ENCODE peak calls at places on chromosomes 3 and 15, in ten cellular contexts. P is HL-60, N is fibroblast of lung, B is AG09309, Z is upper lobe of right lung, M is BE2C, W is BJ, X is GM23338, F is breast epithelium, L is mesendoderm. V is an unnamed sample.

GRCh38 chr3:11002456-11002855 is 9.9 kb downstream of the SLC6A1 start:
- DNase-seq in M (no peak), Z (no peak), P (no peak), W (no peak), N (no peak), F (no peak), B (no peak), L (no peak), X (no peak), V (no peak)

GRCh38 chr15:30953731-30954378 is 37.6 kb downstream of the MTMR10 start:
- DNase-seq in W (peak), F (no peak), M (no peak), Z (no peak), N (peak), X (no peak), P (peak), L (peak), B (peak), V (peak)

GRCh38 chr15:89812126-89812846 is 2.4 kb downstream of the ANPEP start:
- DNase-seq in W (no peak), F (peak), M (no peak), N (peak), B (no peak), Z (no peak), L (no peak), X (no peak), P (peak), V (no peak)

GRCh38 chr3:7328339-7328738 is 467.4 kb downstream of the GRM7 start:
- DNase-seq in F (no peak), X (no peak), W (no peak), B (no peak), M (no peak), P (no peak), L (no peak), N (no peak), Z (no peak), V (no peak)

GRCh38 chr15:60591491-60592385 is 112.8 kb upstream of the ICE2 start:
- DNase-seq in M (peak), F (peak), Z (peak), W (no peak), P (no peak), L (peak), B (no peak), N (peak), X (peak), V (no peak)

GRCh38 chr15:93524432-93524831 is 435.4 kb upstream of the RGMA start:
- DNase-seq in W (no peak), X (no peak), M (no peak), N (no peak), F (no peak), P (no peak), L (no peak), Z (no peak), B (no peak), V (no peak)

GRCh38 chr3:173399001-173399400 is 1.5 kb downstream of the NLGN1 start:
- DNase-seq in Z (no peak), N (no peak), W (no peak), F (no peak), M (no peak), B (no peak), X (no peak), L (no peak), P (no peak), V (no peak)

GRCh38 chr3:124492824-124493223 is 237.4 kb upstream of the UMPS start:
- DNase-seq in P (no peak), W (no peak), M (peak), N (peak), F (peak), X (peak), Z (no peak), L (peak), B (no peak), V (no peak)

GRCh38 chr3:64342940-64343691 is 117.8 kb upstream of the PRICKLE2 start:
- DNase-seq in P (no peak), L (peak), M (no peak), X (peak), Z (no peak), F (no peak), N (peak), B (peak), W (no peak), V (peak)

GRCh38 chr3:156474560-156475389 is 80.1 kb downstream of the SSR3 start:
- DNase-seq in W (no peak), L (peak), P (no peak), Z (no peak), X (peak), N (peak), B (no peak), M (peak), F (no peak), V (no peak)

GRCh38 chr3:189664311-189664710 is 33.1 kb downstream of the TP63 start:
- DNase-seq in P (peak), F (no peak), M (no peak), L (peak), Z (no peak), X (no peak), B (peak), W (peak), N (peak), V (peak)

GRCh38 chr3:46406786-46407611 is at the start of the genes CCR5AS and CCRL2:
- DNase-seq in B (no peak), Z (peak), X (no peak), P (peak), W (no peak), F (no peak), N (peak), L (peak), M (no peak), V (no peak)
- H3K4me3 ChIP-seq in B (peak), Z (peak), X (no peak), P (no peak), W (no peak), F (peak), N (peak), L (no peak), M (no peak), V (no peak)

DNA sequence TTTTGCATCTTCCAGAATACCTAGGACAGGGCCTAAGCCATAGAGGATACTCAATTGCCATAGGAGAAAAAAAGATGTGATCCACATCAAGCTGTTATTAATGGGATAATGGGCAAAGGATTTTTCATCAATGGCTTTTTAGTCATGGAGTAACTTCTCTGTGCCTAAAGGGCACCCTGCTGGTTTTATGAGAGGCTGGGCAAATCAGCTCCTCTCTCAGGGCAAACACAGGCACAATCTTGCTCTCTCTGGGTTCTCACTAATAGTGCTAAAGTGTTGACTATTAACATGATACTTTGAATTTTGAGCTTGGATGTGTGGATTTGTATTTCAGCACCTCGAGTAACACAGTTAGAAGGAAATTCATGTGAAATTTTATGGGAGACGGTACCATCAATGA is 67.6 kb downstream of the GHSR start:
- DNase-seq in N (no peak), M (no peak), X (no peak), P (no peak), W (no peak), B (no peak), L (no peak), F (no peak), Z (no peak), V (no peak)
- H3K4me3 ChIP-seq in N (no peak), M (no peak), X (no peak), P (no peak), W (no peak), B (no peak), L (no peak), F (no peak), Z (no peak), V (no peak)

GRCh38 chr15:52796742-52797515 is 6.8 kb upstream of the ONECUT1 start:
- DNase-seq in L (no peak), N (no peak), M (no peak), Z (no peak), P (no peak), X (no peak), W (no peak), F (no peak), B (no peak), V (no peak)

GRCh38 chr15:52797625-52798501 is 7.7 kb upstream of the ONECUT1 start:
- DNase-seq in Z (no peak), X (peak), L (peak), W (no peak), B (no peak), P (no peak), N (no peak), M (no peak), F (no peak), V (no peak)

GRCh38 chr15:52795464-52796227 is 5.5 kb upstream of the ONECUT1 start:
- DNase-seq in W (no peak), X (peak), N (no peak), P (no peak), Z (no peak), L (no peak), B (no peak), M (no peak), F (no peak), V (no peak)

GRCh38 chr15:52794665-52795463 is 4.7 kb upstream of the ONECUT1 start:
- DNase-seq in X (peak), N (no peak), F (no peak), B (no peak), P (no peak), Z (no peak), W (no peak), L (peak), M (no peak), V (no peak)

DNA sequence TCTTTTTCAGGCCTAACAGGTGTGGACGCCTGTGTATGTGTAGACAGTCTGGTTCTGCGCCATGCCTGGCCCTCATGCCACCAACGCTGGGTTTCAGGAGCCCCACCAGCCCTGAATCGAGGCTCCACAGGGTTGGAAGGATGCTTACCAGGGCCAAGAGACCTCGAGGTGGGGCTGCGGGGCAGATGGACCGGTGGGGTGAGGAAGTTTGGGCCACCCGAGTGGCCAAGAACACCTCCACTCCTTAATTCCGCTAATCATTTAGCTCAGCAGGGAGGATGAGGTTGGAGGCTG is 6.0 kb upstream of the ONECUT1 start:
- DNase-seq in F (no peak), N (no peak), X (no peak), W (no peak), M (no peak), L (no peak), B (no peak), P (no peak), Z (no peak), V (no peak)
- H3K4me3 ChIP-seq in F (no peak), N (no peak), X (peak), W (no peak), M (no peak), L (no peak), B (no peak), P (no peak), Z (no peak), V (no peak)

GRCh38 chr3:112976001-112976400 is 1.1 kb upstream of the CD200R1 start:
- DNase-seq in P (no peak), B (no peak), N (no peak), W (no peak), F (no peak), Z (no peak), L (no peak), X (no peak), M (no peak), V (no peak)

GRCh38 chr3:112974178-112974517 is 755 bp downstream of the CD200R1 start:
- DNase-seq in M (no peak), B (no peak), N (no peak), P (no peak), X (no peak), L (no peak), F (no peak), Z (no peak), W (no peak), V (no peak)

GRCh38 chr3:112976953-112977352 is 2.0 kb upstream of the CD200R1 start:
- DNase-seq in X (no peak), Z (no peak), B (no peak), W (no peak), N (no peak), P (no peak), F (no peak), M (no peak), L (no peak), V (no peak)

GRCh38 chr3:112973325-112974177 is 1.4 kb downstream of the CD200R1 start:
- DNase-seq in W (no peak), M (no peak), N (no peak), P (no peak), X (no peak), Z (no peak), B (no peak), L (no peak), F (no peak), V (no peak)

DNA sequence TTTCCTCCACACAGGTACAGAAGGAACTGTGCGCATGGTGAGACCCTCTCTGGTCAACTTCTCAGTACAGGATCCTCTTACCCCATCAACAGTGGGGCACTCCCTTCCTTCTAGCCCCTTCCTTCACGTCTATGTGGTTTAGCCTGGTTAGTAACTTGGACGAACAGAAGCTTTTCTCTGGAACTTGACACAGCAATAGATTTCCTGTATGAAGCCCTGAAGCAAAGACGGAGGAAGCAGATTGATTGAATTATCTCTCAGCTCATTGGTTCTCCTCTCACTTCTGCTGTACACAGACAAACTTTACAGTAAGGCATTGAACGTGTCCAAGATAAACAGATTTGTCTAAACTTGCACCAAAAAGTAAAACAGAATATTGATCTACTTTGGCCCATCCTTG is at the start of gene CD200R1:
- DNase-seq in Z (no peak), F (no peak), M (no peak), N (no peak), P (no peak), W (no peak), L (no peak), B (no peak), X (no peak), V (no peak)
- H3K4me3 ChIP-seq in Z (peak), F (peak), M (no peak), N (no peak), P (no peak), W (no peak), L (no peak), B (no peak), X (no peak), V (no peak)

DNA sequence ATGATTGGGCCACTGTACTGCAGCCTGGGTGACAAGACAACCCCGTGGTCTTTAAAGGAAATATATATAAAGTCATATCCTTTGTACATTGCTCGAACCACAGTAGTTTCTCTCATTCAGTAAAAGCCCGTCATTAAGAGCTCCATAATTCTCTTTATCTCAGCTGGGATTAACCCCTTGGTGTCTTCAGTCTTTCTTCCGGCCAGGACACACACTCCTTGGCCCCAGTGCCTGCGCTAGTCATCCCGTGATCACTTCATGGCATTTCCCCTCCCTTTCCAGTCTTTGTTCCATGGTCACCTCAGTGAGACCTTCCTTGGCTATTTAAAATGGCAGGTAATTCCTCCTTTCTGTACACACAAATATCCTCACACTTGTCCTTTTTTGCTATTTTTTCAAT is 3.3 kb downstream of the RPL35A start:
- DNase-seq in F (no peak), N (no peak), L (no peak), P (no peak), W (no peak), Z (no peak), M (no peak), X (no peak), B (no peak), V (no peak)
- H3K4me3 ChIP-seq in F (no peak), N (no peak), L (no peak), P (no peak), W (no peak), Z (no peak), M (no peak), X (peak), B (no peak), V (peak)

DNA sequence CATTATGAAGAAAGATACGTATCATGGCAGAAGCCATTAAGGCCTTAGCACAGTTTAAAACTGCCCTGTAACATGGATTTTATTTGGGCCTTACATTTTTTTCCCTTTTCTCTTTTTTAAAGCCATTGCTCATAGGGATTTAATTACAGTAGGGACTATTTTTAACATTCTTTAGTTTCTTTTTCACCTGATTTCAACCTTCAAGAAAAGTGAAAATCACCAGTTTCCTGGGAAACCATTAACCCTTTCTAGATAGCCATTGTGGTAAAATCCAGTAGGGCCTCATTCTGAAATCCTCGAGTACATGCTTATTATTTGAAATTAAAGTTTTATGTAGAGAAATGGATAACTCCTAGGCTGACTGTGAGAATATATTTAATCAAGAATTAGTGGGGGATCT is 3.1 kb downstream of the SPRED1 start:
- DNase-seq in X (no peak), L (no peak), Z (no peak), F (no peak), N (no peak), M (no peak), P (no peak), W (no peak), B (no peak), V (no peak)
- H3K4me3 ChIP-seq in X (peak), L (no peak), Z (peak), F (no peak), N (peak), M (peak), P (no peak), W (peak), B (peak), V (peak)

DNA sequence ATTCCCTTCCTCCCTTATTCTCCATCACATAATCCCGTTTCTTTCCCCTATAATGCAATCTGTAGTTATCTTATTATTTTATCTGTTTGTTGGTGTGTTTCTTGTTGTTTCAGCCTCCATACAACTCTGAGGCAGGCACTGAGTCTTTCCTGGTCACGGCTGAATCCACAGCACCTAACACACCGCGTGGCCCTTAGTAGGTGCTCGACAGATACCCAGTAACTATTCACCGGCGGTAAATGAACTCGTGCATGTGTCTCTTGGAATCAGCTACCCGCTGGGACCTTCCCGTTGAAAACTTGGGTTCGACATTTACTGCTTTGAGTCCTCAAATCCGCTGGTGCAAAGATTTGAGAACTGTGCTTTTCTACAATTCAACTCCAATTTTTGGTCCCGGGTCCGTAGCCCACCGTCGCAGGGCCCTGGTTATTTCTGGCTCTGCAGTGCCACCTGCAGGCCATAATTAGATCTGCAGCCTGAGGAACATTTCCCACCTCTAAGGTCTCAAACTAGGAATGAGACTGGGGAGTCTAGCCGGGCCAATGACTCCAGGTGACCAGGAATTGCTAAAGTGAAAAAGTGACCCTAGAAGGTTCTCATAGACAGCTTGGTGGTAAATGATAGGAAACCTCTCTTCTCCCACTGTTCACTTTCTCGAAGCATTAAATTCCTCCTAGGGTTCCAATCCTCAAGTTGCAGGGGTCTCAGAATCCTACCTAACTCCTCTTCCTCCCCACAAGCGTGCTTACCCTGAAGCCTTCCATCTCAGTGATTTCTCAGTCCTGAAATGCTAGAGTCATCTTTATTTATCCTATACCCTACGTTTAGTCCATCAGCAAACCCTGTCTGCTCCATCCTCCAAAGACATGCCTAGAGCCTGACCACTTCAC is 40.0 kb upstream of the TRH start:
- DNase-seq in M (peak), P (no peak), X (peak), Z (no peak), W (no peak), N (peak), L (peak), B (no peak), F (no peak), V (no peak)
- H3K4me3 ChIP-seq in M (peak), P (peak), X (no peak), Z (no peak), W (no peak), N (no peak), L (no peak), B (no peak), F (no peak), V (no peak)

DNA sequence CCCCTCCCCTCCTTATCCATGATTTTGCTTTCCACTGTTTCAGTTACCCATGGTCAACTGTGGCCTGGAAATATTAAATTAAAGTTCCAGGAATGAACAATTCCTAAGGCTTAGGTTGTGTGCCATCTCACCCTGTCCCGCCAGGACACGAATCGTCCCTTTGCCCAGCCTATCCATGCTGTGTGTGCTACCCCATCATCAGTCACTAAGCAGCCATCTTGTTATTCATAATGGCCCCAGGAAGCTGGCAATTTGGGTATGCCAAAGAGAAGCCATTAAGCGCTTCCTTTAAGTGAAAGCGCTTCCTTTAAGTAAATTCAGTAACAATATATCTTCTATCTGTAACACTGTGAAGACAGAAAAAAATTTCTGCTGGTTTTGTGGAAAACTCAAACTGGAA is 49.2 kb upstream of the LDHAL6B start:
- DNase-seq in P (no peak), W (no peak), Z (no peak), N (no peak), F (no peak), M (no peak), L (no peak), B (no peak), X (no peak), V (no peak)
- H3K4me3 ChIP-seq in P (no peak), W (no peak), Z (no peak), N (no peak), F (no peak), M (no peak), L (no peak), B (no peak), X (no peak), V (no peak)

GRCh38 chr3:49469037-49469875 is 811 bp upstream of the DAG1 start:
- DNase-seq in B (peak), X (peak), M (peak), P (no peak), L (peak), N (peak), F (peak), W (peak), Z (peak), V (peak)

GRCh38 chr3:49462222-49462621 is 7.8 kb upstream of the DAG1 start:
- DNase-seq in W (no peak), L (peak), F (no peak), N (no peak), B (no peak), X (no peak), M (no peak), Z (no peak), P (no peak), V (no peak)

GRCh38 chr3:49466047-49466446 is 4.0 kb upstream of the DAG1 start:
- DNase-seq in N (no peak), Z (no peak), L (peak), B (no peak), W (no peak), P (no peak), F (no peak), X (no peak), M (no peak), V (no peak)

GRCh38 chr3:49461443-49462171 is 8.5 kb upstream of the DAG1 start:
- DNase-seq in X (peak), L (peak), B (no peak), M (no peak), W (no peak), F (peak), Z (no peak), N (no peak), P (no peak), V (no peak)

GRCh38 chr3:49465269-49466034 is 4.6 kb upstream of the DAG1 start:
- DNase-seq in F (no peak), L (peak), M (peak), Z (peak), N (no peak), P (no peak), W (no peak), B (no peak), X (no peak), V (no peak)
- H3K4me3 ChIP-seq in F (no peak), L (no peak), M (no peak), Z (no peak), N (no peak), P (no peak), W (no peak), B (no peak), X (no peak), V (no peak)